ENCODE peak calls at places on chromosomes 3 and 15, in ten cellular contexts. N is cardiac fibroblast, P is BJ, X is B cell, M is GM20000, J is endodermal cell, V is A549, E is coronary artery, B is psoas muscle, C is epithelial cell of esophagus. F is an unnamed sample.

GRCh38 chr3:16085884-16086608 is 88.4 kb upstream of the GALNT15 start:
- DNase-seq in N (peak), P (no peak), X (no peak), M (no peak), J (no peak), V (no peak), E (no peak), B (peak), C (no peak), F (no peak)

GRCh38 chr3:145519598-145520078 is 641.3 kb downstream of the PLOD2 start:
- DNase-seq in N (no peak), P (no peak), X (no peak), M (no peak), J (no peak), V (no peak), E (no peak), B (no peak), C (no peak), F (no peak)

GRCh38 chr15:89130194-89130593 is 41.9 kb downstream of the ABHD2 start:
- DNase-seq in N (no peak), P (no peak), X (no peak), M (peak), J (no peak), V (no peak), E (no peak), B (no peak), C (no peak), F (peak)

GRCh38 chr15:74328331-74329056 is 39.0 kb downstream of the CYP11A1 start:
- DNase-seq in N (no peak), P (no peak), X (peak), M (no peak), J (no peak), V (no peak), E (no peak), B (no peak), C (no peak), F (no peak)

GRCh38 chr3:61688307-61688695 is 126.9 kb downstream of the PTPRG start:
- DNase-seq in N (no peak), P (no peak), X (no peak), M (no peak), J (peak), V (no peak), E (no peak), B (no peak), C (no peak), F (no peak)

GRCh38 chr3:9951962-9952805 is at the start of gene PRRT3:
- DNase-seq in N (peak), P (no peak), X (peak), M (peak), J (peak), V (no peak), E (no peak), B (no peak), C (peak), F (peak)

GRCh38 chr15:51223771-51224229 is 114.6 kb downstream of the CYP19A1 start:
- DNase-seq in N (peak), P (peak), X (no peak), M (no peak), J (no peak), V (no peak), E (no peak), B (no peak), C (peak), F (no peak)

GRCh38 chr15:37057831-37058230 is 42.5 kb downstream of the MEIS2 start:
- DNase-seq in N (no peak), P (no peak), X (no peak), M (no peak), J (no peak), V (no peak), E (no peak), B (no peak), C (no peak), F (no peak)

GRCh38 chr3:196650740-196651311 is 11.3 kb downstream of the NRROS start:
- DNase-seq in N (peak), P (peak), X (no peak), M (no peak), J (peak), V (peak), E (no peak), B (no peak), C (peak), F (no peak)

GRCh38 chr3:51311055-51311454 is 74.0 kb upstream of the MANF start:
- DNase-seq in N (peak), P (no peak), X (no peak), M (peak), J (no peak), V (peak), E (no peak), B (no peak), C (peak), F (peak)

GRCh38 chr15:60376677-60377095 is 21.1 kb downstream of the ANXA2 start:
- DNase-seq in N (no peak), P (no peak), X (no peak), M (no peak), J (peak), V (no peak), E (no peak), B (no peak), C (no peak), F (no peak)

GRCh38 chr3:23968467-23969184 is 23.5 kb downstream of the NR1D2 start:
- DNase-seq in N (peak), P (no peak), X (no peak), M (no peak), J (no peak), V (peak), E (no peak), B (no peak), C (peak), F (no peak)

GRCh38 chr3:155218470-155218869 is 75.0 kb downstream of the STRIT1 start:
- DNase-seq in N (peak), P (no peak), X (no peak), M (no peak), J (no peak), V (no peak), E (no peak), B (no peak), C (no peak), F (no peak)

GRCh38 chr3:112143689-112144088 is 10.6 kb upstream of the GCSAM start:
- DNase-seq in N (no peak), P (no peak), X (no peak), M (no peak), J (no peak), V (no peak), E (no peak), B (no peak), C (peak), F (no peak)

GRCh38 chr3:37163262-37164020 is 10.9 kb downstream of the LRRFIP2 start:
- DNase-seq in N (peak), P (peak), X (no peak), M (no peak), J (peak), V (no peak), E (no peak), B (no peak), C (peak), F (no peak)

GRCh38 chr3:31532587-31533168 is at the start of gene STT3B:
- DNase-seq in N (peak), P (no peak), X (peak), M (peak), J (no peak), V (peak), E (no peak), B (peak), C (peak), F (peak)

GRCh38 chr3:49780080-49780967 is 6.0 kb downstream of the IP6K1 start:
- DNase-seq in N (no peak), P (no peak), X (no peak), M (no peak), J (no peak), V (no peak), E (no peak), B (no peak), C (no peak), F (no peak)

GRCh38 chr15:36527512-36528162 is 51.8 kb upstream of the CDIN1 start:
- DNase-seq in N (no peak), P (no peak), X (no peak), M (no peak), J (no peak), V (no peak), E (no peak), B (no peak), C (peak), F (no peak)

GRCh38 chr3:49721861-49722781 is 1.6 kb downstream of the GMPPB start:
- DNase-seq in N (no peak), P (no peak), X (no peak), M (peak), J (no peak), V (no peak), E (peak), B (no peak), C (no peak), F (no peak)

GRCh38 chr3:25527796-25528195 is 99.7 kb downstream of the RARB start:
- DNase-seq in N (no peak), P (no peak), X (no peak), M (no peak), J (no peak), V (no peak), E (no peak), B (no peak), C (no peak), F (no peak)

GRCh38 chr3:2360815-2361214 is 262.1 kb downstream of the CNTN4 start:
- DNase-seq in N (no peak), P (no peak), X (no peak), M (no peak), J (no peak), V (no peak), E (no peak), B (no peak), C (no peak), F (no peak)

GRCh38 chr15:90165659-90166489 is 35.3 kb upstream of the SEMA4B start:
- DNase-seq in N (peak), P (peak), X (peak), M (peak), J (peak), V (peak), E (no peak), B (peak), C (peak), F (peak)

GRCh38 chr15:42035362-42035761 is 14.5 kb upstream of the PLA2G4E start:
- DNase-seq in N (peak), P (no peak), X (no peak), M (peak), J (peak), V (no peak), E (no peak), B (no peak), C (peak), F (peak)

GRCh38 chr15:73809728-73810501 is 56.8 kb upstream of the INSYN1 start:
- DNase-seq in N (no peak), P (no peak), X (no peak), M (no peak), J (no peak), V (no peak), E (no peak), B (no peak), C (peak), F (no peak)

GRCh38 chr3:148847351-148847750 is 17.7 kb upstream of the CPA3 start:
- DNase-seq in N (peak), P (no peak), X (no peak), M (no peak), J (no peak), V (no peak), E (no peak), B (no peak), C (peak), F (no peak)

GRCh38 chr3:97896547-97896946 is 74.7 kb downstream of the CRYBG3 start:
- DNase-seq in N (no peak), P (no peak), X (no peak), M (no peak), J (peak), V (no peak), E (no peak), B (no peak), C (no peak), F (no peak)

GRCh38 chr3:124761935-124762334 is 31.7 kb downstream of the UMPS start:
- DNase-seq in N (no peak), P (no peak), X (no peak), M (no peak), J (peak), V (no peak), E (no peak), B (no peak), C (no peak), F (no peak)

GRCh38 chr3:197519801-197520211 is 36.0 kb downstream of the BDH1 start:
- DNase-seq in N (no peak), P (no peak), X (no peak), M (no peak), J (peak), V (peak), E (no peak), B (no peak), C (no peak), F (no peak)

GRCh38 chr15:92410544-92410943 is 16.9 kb downstream of the ST8SIA2 start:
- DNase-seq in N (no peak), P (no peak), X (no peak), M (no peak), J (no peak), V (no peak), E (no peak), B (no peak), C (no peak), F (no peak)

DNA sequence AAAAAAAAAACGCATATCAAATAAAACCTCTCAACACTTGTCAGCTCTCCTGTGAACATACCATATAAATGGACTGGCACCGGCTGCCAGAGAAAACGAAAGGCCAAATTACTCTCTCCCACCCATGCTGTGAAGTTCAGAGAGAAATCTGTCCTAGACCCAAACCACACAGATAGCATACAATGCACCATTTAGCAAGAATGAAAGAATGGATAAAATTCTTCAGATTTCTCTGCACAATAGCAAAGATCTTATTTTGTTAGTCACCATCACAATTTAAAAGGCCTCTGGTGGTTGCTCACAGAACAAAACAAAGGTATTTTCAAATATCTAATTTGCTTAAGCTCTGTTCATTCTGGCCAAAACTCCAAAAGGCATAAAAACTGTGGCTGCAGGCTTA is 93.9 kb upstream of the BHLHE40 start:
- DNase-seq in N (peak), P (no peak), X (no peak), M (no peak), J (no peak), V (no peak), E (no peak), B (no peak), C (no peak), F (no peak)
- TF ChIP-seq CTCF in N (peak), P (no peak), X (no peak), M (no peak), J (no peak), V (no peak), E (no peak), B (no peak), C (no peak), F (no peak)

GRCh38 chr3:28726840-28727239 is 378.2 kb upstream of the AZI2 start:
- DNase-seq in N (peak), P (no peak), X (no peak), M (peak), J (peak), V (peak), E (no peak), B (peak), C (peak), F (peak)
- TF ChIP-seq CTCF in N (peak), P (peak), X (no peak), M (peak), J (peak), V (peak), E (peak), B (peak), C (peak), F (peak)

GRCh38 chr3:72997421-72997961 is 880 bp downstream of the PPP4R2 start:
- DNase-seq in N (peak), P (no peak), X (no peak), M (peak), J (peak), V (peak), E (no peak), B (no peak), C (peak), F (peak)
- TF ChIP-seq CTCF in N (peak), P (peak), X (peak), M (peak), J (peak), V (peak), E (no peak), B (peak), C (peak), F (peak)

GRCh38 chr3:7543294-7543693 is 682.4 kb downstream of the GRM7 start:
- DNase-seq in N (no peak), P (no peak), X (no peak), M (no peak), J (no peak), V (no peak), E (no peak), B (no peak), C (peak), F (no peak)
- TF ChIP-seq CTCF in N (no peak), P (no peak), X (no peak), M (no peak), J (peak), V (no peak), E (no peak), B (no peak), C (peak), F (no peak)

DNA sequence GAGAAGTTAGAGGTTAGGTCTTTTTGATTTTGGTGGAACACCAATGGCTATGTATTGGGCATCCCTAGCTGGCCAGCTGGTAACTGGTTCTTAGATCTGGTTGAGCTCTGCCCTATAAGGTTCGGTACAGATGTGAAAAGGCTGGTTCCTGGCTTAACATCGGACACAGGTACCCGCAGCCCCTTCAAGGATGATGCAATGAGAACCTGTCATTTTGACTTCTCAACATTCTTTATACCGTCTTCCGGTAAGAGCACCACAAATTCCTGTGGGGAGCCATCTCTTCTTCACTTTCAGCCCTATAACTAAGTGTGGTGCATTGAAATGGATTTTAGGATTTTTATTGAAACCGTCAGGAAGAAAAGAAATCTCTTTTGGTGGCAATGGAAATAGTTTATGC is 222.8 kb downstream of the ADAMTS9 start:
- DNase-seq in N (no peak), P (no peak), X (no peak), M (no peak), J (peak), V (no peak), E (no peak), B (no peak), C (no peak), F (no peak)
- TF ChIP-seq CTCF in N (no peak), P (no peak), X (no peak), M (no peak), J (no peak), V (no peak), E (no peak), B (no peak), C (no peak), F (no peak)